ENCODE peak calls at places on chromosomes 1 and 21, in five cellular contexts. Z, B, C, X and Q are unnamed samples. For H3K36me3, the result is how much of the 10 kb centered on the place peaks cover.

GRCh38 chr1:151062738-151063371 is 2.7 kb downstream of the MLLT11 start:
- DNase-seq in Z (no peak), X (no peak), C (peak), B (no peak), Q (no peak)

GRCh38 chr1:90211101-90211500 is 216.2 kb downstream of the ZNF326 start:
- DNase-seq in X (no peak), Z (no peak), B (no peak), C (no peak), Q (no peak)

GRCh38 chr1:15020943-15021745 is 132.4 kb upstream of the TMEM51 start:
- DNase-seq in Z (no peak), C (peak), B (no peak), X (no peak), Q (no peak)

GRCh38 chr1:24955161-24955560 is 25.1 kb upstream of the RUNX3 start:
- DNase-seq in C (no peak), Z (peak), X (no peak), B (no peak), Q (no peak)

GRCh38 chr1:26584022-26584485 is 54.5 kb downstream of the RPS6KA1 start:
- DNase-seq in Z (no peak), B (no peak), X (no peak), C (no peak), Q (no peak)

GRCh38 chr21:33949516-33950424 is 34.2 kb upstream of the ATP5PO start:
- DNase-seq in C (no peak), B (no peak), Z (no peak), X (no peak), Q (no peak)

GRCh38 chr1:228163004-228163753 is 2.4 kb upstream of the IBA57 start:
- DNase-seq in C (peak), Z (no peak), X (peak), B (peak), Q (no peak)

GRCh38 chr1:214002472-214002871 is 14.7 kb downstream of the PROX1 start:
- DNase-seq in X (no peak), B (no peak), C (no peak), Z (no peak), Q (no peak)

GRCh38 chr21:45410151-45410864 is 5.3 kb downstream of the COL18A1 start:
- DNase-seq in B (peak), Z (peak), X (no peak), C (no peak), Q (no peak)

GRCh38 chr1:20212685-20213331 is 26.5 kb upstream of the PLA2G2C start:
- DNase-seq in X (peak), B (peak), C (peak), Z (peak), Q (peak)

GRCh38 chr1:89085781-89086180 is 20.8 kb upstream of the GBP1 start:
- DNase-seq in C (no peak), X (no peak), B (peak), Z (no peak), Q (no peak)

GRCh38 chr1:77539510-77540142 is 142.8 kb downstream of the ZZZ3 start:
- DNase-seq in C (no peak), B (peak), X (no peak), Z (no peak), Q (no peak)

GRCh38 chr21:35136586-35137254 is 87.6 kb upstream of the RUNX1 start:
- DNase-seq in Z (no peak), X (no peak), B (peak), C (no peak), Q (no peak)

GRCh38 chr1:192879416-192879815 is 70.6 kb downstream of the RGS2 start:
- DNase-seq in Z (no peak), X (no peak), C (no peak), B (no peak), Q (no peak)

GRCh38 chr1:200740291-200741212 is 1.9 kb downstream of the CAMSAP2 start:
- DNase-seq in C (no peak), B (no peak), Z (no peak), X (no peak), Q (no peak)

GRCh38 chr1:107139833-107140702 is 771 bp upstream of the NTNG1 start:
- DNase-seq in X (peak), B (peak), Z (no peak), C (no peak), Q (no peak)

GRCh38 chr21:28541371-28542112 is 451.1 kb downstream of the LTN1 start:
- DNase-seq in X (no peak), C (no peak), B (no peak), Z (no peak), Q (no peak)

GRCh38 chr21:42554251-42554937 is 40.7 kb downstream of the SLC37A1 start:
- DNase-seq in C (no peak), B (peak), Z (no peak), X (peak), Q (peak)

GRCh38 chr1:50564417-50564816 is 141.2 kb upstream of the DMRTA2 start:
- DNase-seq in B (no peak), C (no peak), Z (no peak), X (no peak), Q (no peak)

GRCh38 chr1:180236698-180237509 is 6.8 kb downstream of the LHX4 start:
- DNase-seq in Z (no peak), B (no peak), X (peak), C (no peak), Q (no peak)

GRCh38 chr1:97412737-97413136 is 508.1 kb downstream of the DPYD start:
- DNase-seq in C (no peak), B (no peak), Z (no peak), X (no peak), Q (no peak)

GRCh38 chr1:154775559-154776338 is 94.3 kb downstream of the KCNN3 start:
- DNase-seq in Z (no peak), B (no peak), X (no peak), C (no peak), Q (no peak)

GRCh38 chr1:247357062-247357780 is 25.6 kb upstream of the ZNF496 start:
- DNase-seq in C (peak), X (no peak), Z (no peak), B (no peak), Q (no peak)
- H3K36me3 ChIP-seq in C (under half), X (under half), Z (under half), B (under half), Q (under half)

DNA sequence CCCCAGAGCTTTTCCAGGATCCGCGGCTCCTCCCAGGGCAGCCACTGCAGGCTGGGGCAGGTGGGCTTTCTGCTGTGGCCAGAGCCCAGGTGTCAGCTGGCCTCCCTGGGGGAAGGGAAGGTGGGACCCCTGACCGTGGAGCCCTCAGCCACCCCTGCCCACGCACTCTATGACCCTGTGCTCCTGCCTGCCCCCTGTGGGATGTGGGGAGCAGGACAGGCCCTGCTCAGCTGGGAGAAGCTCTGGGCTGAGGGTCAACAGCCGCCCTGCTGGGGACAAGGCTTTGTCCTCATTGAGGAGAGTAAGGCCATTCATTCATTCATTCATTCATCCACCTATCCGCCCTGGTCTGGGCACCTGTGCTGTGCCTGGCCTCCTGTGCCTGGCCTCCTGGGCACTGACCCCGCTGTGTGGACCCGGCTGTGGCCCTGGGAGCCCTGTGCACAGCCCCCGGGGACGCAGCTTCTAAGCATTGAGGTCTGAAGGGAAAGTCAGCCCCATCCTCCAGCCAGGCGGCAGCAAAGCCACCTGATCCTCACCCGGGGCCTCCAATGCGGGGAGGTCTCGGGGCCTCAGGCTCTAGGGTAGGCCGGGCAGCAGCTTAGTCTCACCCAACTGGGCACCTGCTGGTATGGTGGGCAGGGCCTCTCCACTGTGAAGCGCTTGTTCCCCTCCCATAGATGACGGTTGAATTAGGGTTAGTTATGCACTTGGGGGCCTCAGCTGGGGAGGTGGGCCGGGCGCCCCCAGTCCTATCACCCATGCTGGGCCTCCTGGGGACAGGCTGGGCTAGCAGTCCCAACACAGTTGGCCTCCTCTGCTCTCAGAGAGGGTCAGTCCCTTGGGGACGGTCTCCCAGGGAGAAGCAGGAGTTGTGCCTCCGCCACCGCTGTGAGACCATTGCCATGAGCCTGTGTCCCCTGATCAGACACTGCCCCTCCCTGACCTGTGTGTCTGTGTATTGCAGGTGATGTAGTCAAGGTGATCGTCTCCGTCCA is 6.0 kb downstream of the TNFRSF14 start:
- DNase-seq in B (no peak), Z (no peak), C (no peak), X (no peak), Q (no peak)
- TF ChIP-seq POLR2A in B (no peak), Z (no peak), C (no peak), X (no peak), Q (no peak)

GRCh38 chr1:32770741-32771548 is 46.2 kb downstream of the YARS1 start:
- DNase-seq in B (no peak), C (no peak), X (no peak), Z (no peak), Q (no peak)

GRCh38 chr1:32768110-32768857 is 48.9 kb downstream of the YARS1 start:
- DNase-seq in C (no peak), X (no peak), B (no peak), Z (no peak), Q (no peak)

GRCh38 chr1:32771561-32772280 is 45.4 kb downstream of the YARS1 start:
- DNase-seq in C (no peak), Z (no peak), B (no peak), X (no peak), Q (no peak)

GRCh38 chr1:32769524-32770220 is 47.5 kb downstream of the YARS1 start:
- DNase-seq in B (no peak), Z (no peak), C (no peak), X (no peak), Q (no peak)

DNA sequence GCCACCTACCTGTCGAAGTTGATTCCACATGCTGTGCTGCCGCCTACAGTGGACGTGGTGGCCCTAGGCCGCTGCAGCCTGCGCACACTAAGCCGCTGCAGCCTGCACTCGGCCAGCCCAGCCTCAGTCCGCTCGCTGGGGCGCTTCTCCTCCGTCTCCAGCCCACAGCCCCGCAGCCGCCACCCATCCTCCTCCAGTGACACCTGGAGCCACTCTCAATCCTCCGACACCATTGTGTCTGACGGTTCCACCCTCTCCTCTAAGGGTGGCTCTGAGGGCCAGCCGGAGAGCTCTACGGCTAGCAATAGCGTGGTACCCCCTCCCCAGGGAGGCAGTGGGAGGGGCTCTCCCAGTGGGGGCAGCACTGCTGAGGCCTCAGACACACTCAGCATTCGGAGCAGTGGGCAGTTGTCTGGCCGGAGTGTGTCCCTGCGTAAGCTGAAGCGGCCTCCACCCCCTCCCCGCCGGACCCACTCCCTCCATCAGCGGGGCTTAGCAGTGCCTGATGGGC is 46.9 kb downstream of the YARS1 start:
- DNase-seq in Z (no peak), C (no peak), X (no peak), B (no peak), Q (no peak)
- H3K36me3 ChIP-seq in Z (under half), C (under half), X (half or more), B (under half), Q (under half)

GRCh38 chr1:30757196-30757949 is at the start of gene LAPTM5:
- DNase-seq in X (peak), Z (peak), C (no peak), B (no peak), Q (peak)
- TF ChIP-seq POLR2A in X (no peak), Z (peak), C (no peak), B (no peak), Q (no peak)

GRCh38 chr1:43981135-43981491 is 2.1 kb downstream of the B4GALT2 start:
- DNase-seq in Z (no peak), X (no peak), B (peak), C (peak), Q (no peak)
- H3K36me3 ChIP-seq in Z (under half), X (under half), B (under half), C (under half), Q (under half)